ENCODE peak calls at places on chromosome X, in four cellular contexts. N is heart right ventricle, R is Peyer's patch, K is upper lobe of right lung. S is an unnamed sample.

GRCh38 chrX:25646156-25646555 is 492.0 kb upstream of the MAGEB18 start:
- DNase-seq in K (no peak), N (no peak), R (no peak), S (no peak)

GRCh38 chrX:115560978-115561604 is at the start of gene PLS3:
- DNase-seq in N (peak; percentile 89), R (peak; percentile 77), K (peak; percentile 89), S (no peak)

GRCh38 chrX:17497193-17497592 is 122.2 kb downstream of the NHS start:
- DNase-seq in R (no peak), N (no peak), K (no peak), S (no peak)

GRCh38 chrX:132493095-132493494 is 4.3 kb upstream of the MBNL3 start:
- DNase-seq in K (no peak), R (no peak), N (no peak), S (no peak)

GRCh38 chrX:100645106-100645505 is 1.1 kb downstream of the SRPX2 start:
- DNase-seq in R (no peak), K (no peak), N (no peak), S (no peak)

GRCh38 chrX:71106427-71106826 is at the start of gene CXorf65:
- DNase-seq in K (no peak), R (no peak), N (no peak), S (no peak)

GRCh38 chrX:154748712-154749339 is 2.1 kb downstream of the GAB3 start:
- DNase-seq in K (no peak), R (peak; percentile 58), N (peak; percentile 55), S (no peak)

GRCh38 chrX:47030339-47030738 is 47.9 kb upstream of the RGN start:
- DNase-seq in N (peak; percentile 32), R (no peak), K (no peak), S (peak; percentile 31)

GRCh38 chrX:153968754-153969124 is 2.9 kb downstream of the HCFC1 start:
- DNase-seq in N (no peak), K (no peak), R (peak; percentile 76), S (peak; percentile 50)

GRCh38 chrX:115949900-115950822 is 220.4 kb upstream of the AGTR2 start:
- DNase-seq in R (peak; percentile 51), N (no peak), K (no peak), S (no peak)

GRCh38 chrX:20265726-20266681 is 705 bp downstream of the RPS6KA3 start:
- DNase-seq in K (peak; percentile 68), N (peak; percentile 9), R (peak; percentile 52), S (peak; percentile 17)

GRCh38 chrX:114162068-114162735 is 421.7 kb upstream of the HTR2C start:
- DNase-seq in N (no peak), K (no peak), R (no peak), S (no peak)

GRCh38 chrX:15988661-15989603 is 134.3 kb upstream of the AP1S2 start:
- DNase-seq in N (peak; percentile 45), K (no peak), R (no peak), S (no peak)

GRCh38 chrX:154019061-154019621 is 561 bp downstream of the IRAK1 start:
- DNase-seq in K (peak; percentile 66), N (no peak), R (no peak), S (peak; percentile 19)

GRCh38 chrX:130055899-130056298 is 54.4 kb downstream of the ELF4 start:
- DNase-seq in K (no peak), N (no peak), R (no peak), S (no peak)

GRCh38 chrX:134548257-134548732 is 88.3 kb downstream of the HPRT1 start:
- DNase-seq in R (no peak), K (no peak), N (no peak), S (no peak)

GRCh38 chrX:133983243-133983973 is 2.0 kb downstream of the GPC3 start:
- DNase-seq in K (no peak), N (no peak), R (no peak), S (no peak)

GRCh38 chrX:101357166-101357795 is 8.7 kb upstream of the TIMM8A start:
- DNase-seq in K (no peak), N (no peak), R (no peak), S (no peak)

GRCh38 chrX:19589105-19589504 is 73.8 kb upstream of the MAP3K15 start:
- DNase-seq in K (peak; percentile 69), R (no peak), N (no peak), S (no peak)

GRCh38 chrX:71989768-71990167 is 79.1 kb downstream of the NHSL2 start:
- DNase-seq in N (peak; percentile 33), R (no peak), K (no peak), S (no peak)

GRCh38 chrX:38804481-38805293 is 3.4 kb downstream of the MID1IP1 start:
- DNase-seq in N (peak; percentile 20), K (peak; percentile 70), R (peak; percentile 55), S (peak; percentile 46)

GRCh38 chrX:5051831-5052491 is 1176.7 kb downstream of the NLGN4X start:
- DNase-seq in R (peak; percentile 50), K (no peak), N (peak; percentile 42), S (no peak)

GRCh38 chrX:65635824-65636223 is 31.6 kb upstream of the MSN start:
- DNase-seq in N (no peak), R (no peak), K (no peak), S (no peak)

GRCh38 chrX:154369453-154370299 is 4.8 kb downstream of the FLNA start:
- DNase-seq in K (peak; percentile 86), R (peak; percentile 74), N (peak; percentile 87), S (peak; percentile 70)

GRCh38 chrX:13581554-13581953 is 12.2 kb downstream of the EGFL6 start:
- DNase-seq in N (no peak), K (no peak), R (no peak), S (no peak)

GRCh38 chrX:71618303-71618721 is at the start of gene CXCR3:
- DNase-seq in N (peak; percentile 23), R (peak; percentile 72), K (peak; percentile 72), S (peak; percentile 11)

GRCh38 chrX:131827935-131828334 is 195.2 kb upstream of the STK26 start:
- DNase-seq in N (no peak), R (no peak), K (no peak), S (peak; percentile 49)

GRCh38 chrX:13770013-13770412 is 35.5 kb downstream of the OFD1 start:
- DNase-seq in N (no peak), K (no peak), R (no peak), S (no peak)

GRCh38 chrX:40090050-40090804 is 7.5 kb downstream of the BCOR start:
- DNase-seq in K (peak; percentile 71), R (peak; percentile 58), N (peak; percentile 38), S (no peak)

GRCh38 chrX:10235851-10236250 is 79.1 kb downstream of the CLCN4 start:
- DNase-seq in K (no peak), N (no peak), R (no peak), S (no peak)

GRCh38 chrX:115602729-115603389 is 41.9 kb downstream of the PLS3 start:
- DNase-seq in K (no peak), N (no peak), R (no peak), S (no peak)

GRCh38 chrX:8841911-8842310 is 40.7 kb upstream of the FAM9A start:
- DNase-seq in K (no peak), N (no peak), R (no peak), S (no peak)

GRCh38 chrX:70174754-70175153 is 2.5 kb upstream of the DGAT2L6 start:
- DNase-seq in R (no peak), N (no peak), K (no peak), S (no peak)

GRCh38 chrX:72016881-72017783 is 106.5 kb downstream of the NHSL2 start:
- DNase-seq in K (no peak), R (peak; percentile 27), N (no peak), S (no peak)

DNA sequence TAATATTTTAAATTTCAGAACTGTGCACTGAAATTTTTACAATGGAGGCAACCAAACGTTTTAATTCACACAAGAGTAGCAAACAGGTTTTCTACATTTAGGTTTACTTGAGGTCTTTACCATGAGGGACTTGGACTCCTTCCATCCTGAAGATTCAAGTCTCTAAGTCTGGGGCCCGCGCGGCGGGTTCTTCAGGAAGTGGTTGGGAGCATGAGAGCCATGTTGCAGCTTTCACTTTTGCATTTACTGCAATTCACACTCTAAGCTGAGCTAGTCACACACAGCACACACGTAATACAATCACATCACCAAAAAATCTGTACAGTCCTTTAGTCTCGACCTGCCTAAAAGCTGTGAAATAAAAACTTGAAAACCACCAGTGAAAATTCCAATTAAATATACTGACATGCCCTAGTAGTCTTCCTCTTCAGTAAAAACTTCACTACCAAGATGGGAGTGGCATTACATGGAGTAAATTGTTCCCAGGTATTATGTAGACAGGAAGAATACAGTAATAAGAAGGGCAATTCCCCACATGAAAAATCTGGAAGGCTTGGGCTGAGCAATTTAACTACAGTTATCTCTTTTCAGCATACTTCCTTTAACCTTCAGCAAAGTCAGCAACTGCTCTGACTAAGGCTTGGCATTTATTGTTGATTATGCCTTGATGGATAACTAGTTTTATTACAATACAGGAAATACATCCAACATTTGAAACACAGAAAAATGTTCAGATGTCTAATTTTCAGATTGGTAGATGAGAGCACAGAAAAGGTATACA is 571.1 kb upstream of the DIPK2B start:
- DNase-seq in K (peak; percentile 67), N (peak; percentile 7), R (peak; percentile 83), S (peak; percentile 53)
- H3K4me3 ChIP-seq in K (peak overlapping the region; percentile 57), N (peak overlapping the region; percentile 58), R (peak overlapping the region; percentile 55), S (peak overlapping the region; percentile 47)

GRCh38 chrX:150567645-150568319 is 639 bp upstream of the MTM1 start:
- DNase-seq in N (no peak), R (no peak), K (no peak), S (no peak)

GRCh38 chrX:150569155-150569477 is 695 bp downstream of the MTM1 start:
- DNase-seq in K (peak; percentile 71), R (peak; percentile 78), N (no peak), S (peak; percentile 63)

GRCh38 chrX:150572206-150572605 is 3.8 kb downstream of the MTM1 start:
- DNase-seq in R (no peak), N (no peak), K (no peak), S (no peak)

GRCh38 chrX:150568320-150569154 is at the start of gene MTM1:
- DNase-seq in K (peak; percentile 97), N (peak; percentile 94), R (peak; percentile 97), S (peak; percentile 80)

GRCh38 chrX:150570512-150570911 is 2.1 kb downstream of the MTM1 start:
- DNase-seq in R (no peak), N (no peak), K (no peak), S (no peak)
- H3K4me1 ChIP-seq in R (peaks cover 29% of the 10 kb centered on the region), N (peaks cover 50% of the 10 kb centered on the region), K (peaks cover 21% of the 10 kb centered on the region), S (peaks cover 47% of the 10 kb centered on the region)

DNA sequence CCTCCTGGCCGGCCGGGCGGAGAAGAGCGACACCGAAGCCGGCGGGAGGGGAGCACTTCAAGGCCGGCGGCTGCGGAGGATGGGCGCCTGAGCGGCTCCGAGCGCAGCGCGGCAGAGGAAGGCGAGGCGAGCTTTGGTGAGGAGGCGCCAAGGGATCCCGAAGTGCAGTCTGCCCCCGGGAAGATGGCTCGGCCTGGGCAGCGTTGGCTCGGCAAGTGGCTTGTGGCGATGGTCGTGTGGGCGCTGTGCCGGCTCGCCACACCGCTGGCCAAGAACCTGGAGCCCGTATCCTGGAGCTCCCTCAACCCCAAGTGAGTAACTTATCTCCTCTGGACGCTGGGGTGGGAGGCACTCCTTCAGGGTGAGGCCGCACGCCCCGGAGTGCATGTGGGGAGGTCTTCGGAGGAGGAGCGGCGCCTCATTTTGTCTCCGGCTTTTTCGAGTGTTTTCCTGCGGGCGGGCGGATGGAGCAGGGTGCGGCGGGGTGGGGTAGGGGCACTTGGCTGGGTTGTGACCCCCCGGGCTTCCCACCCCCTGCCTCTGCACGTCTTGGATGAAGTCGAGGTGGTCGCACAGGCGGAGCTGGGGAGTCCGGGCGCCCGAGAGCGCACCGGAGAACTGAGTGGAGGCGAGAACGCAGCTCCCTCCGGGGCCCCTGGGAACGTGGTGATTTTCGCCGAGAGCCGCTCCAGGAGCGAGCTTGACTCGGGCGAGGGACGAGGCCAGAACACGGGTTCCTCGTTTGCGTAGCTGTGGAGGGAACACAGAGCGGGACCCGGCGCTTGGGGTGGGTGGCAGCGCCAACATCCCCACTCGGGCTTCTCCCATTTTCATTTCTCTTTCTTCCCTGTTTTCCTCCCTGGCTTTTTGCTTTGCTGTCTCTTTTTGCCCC is 1.0 kb downstream of the EFNB1 start:
- DNase-seq in K (no peak), R (peak; percentile 46), N (no peak), S (peak; percentile 13)
- H3K27ac ChIP-seq in K (peak overlapping the region; percentile 76), R (peak overlapping the region; percentile 89), N (peak overlapping the region; percentile 90), S (peak overlapping the region; percentile 69)

GRCh38 chrX:1307626-1308340 is 28.8 kb upstream of the IL3RA start:
- DNase-seq in K (no peak), R (no peak), N (no peak), S (no peak)
- H3K4me3 ChIP-seq in K (no peak overlapping the region), R (no peak overlapping the region), N (no peak overlapping the region), S (no peak overlapping the region)